ENCODE peak calls at places on chromosomes 12 and 14, in nine cellular contexts. U, Q, N, L, T, E, M, F and K are unnamed samples.

GRCh38 chr12:12992418-12993175 is 7.5 kb downstream of the HEBP1 start:
- DNase-seq in Q (no peak), M (no peak), L (peak; percentile 73), E (peak; percentile 34), U (no peak), F (peak; percentile 98), T (no peak), N (no peak), K (no peak)

GRCh38 chr14:80678436-80678835 is 263.1 kb downstream of the CEP128 start:
- DNase-seq in T (no peak), U (no peak), N (no peak), E (no peak), M (no peak), L (no peak), F (peak; percentile 7), Q (no peak), K (no peak)

GRCh38 chr12:65074932-65075331 is 46.2 kb downstream of the WIF1 start:
- DNase-seq in Q (no peak), T (no peak), E (peak; percentile 47), N (peak; percentile 48), L (no peak), M (no peak), U (no peak), F (no peak), K (no peak)

GRCh38 chr14:80669416-80669815 is 272.1 kb downstream of the CEP128 start:
- DNase-seq in E (no peak), U (no peak), T (no peak), Q (no peak), F (peak; percentile 9), M (no peak), N (no peak), L (no peak), K (no peak)

GRCh38 chr14:92122761-92123160 is 992 bp downstream of the CPSF2 start:
- DNase-seq in N (no peak), Q (no peak), E (no peak), F (no peak), L (no peak), T (no peak), U (no peak), M (no peak), K (no peak)

GRCh38 chr12:11650697-11651281 is 1.3 kb downstream of the ETV6 start:
- DNase-seq in M (no peak), Q (no peak), L (no peak), E (no peak), U (no peak), F (peak; percentile 41), T (no peak), N (peak; percentile 58), K (no peak)

GRCh38 chr14:67622675-67623074 is 3.0 kb downstream of the ARG2 start:
- DNase-seq in E (peak; percentile 77), Q (no peak), U (no peak), N (peak; percentile 79), L (no peak), F (peak; percentile 73), M (no peak), T (no peak), K (no peak)

GRCh38 chr14:56400426-56400825 is 179.2 kb upstream of the TMEM260 start:
- DNase-seq in T (no peak), L (no peak), U (no peak), E (no peak), M (no peak), N (no peak), F (no peak), Q (peak; percentile 13), K (no peak)

GRCh38 chr14:64720190-64720589 is 16.0 kb downstream of the PLEKHG3 start:
- DNase-seq in T (no peak), E (no peak), L (no peak), N (no peak), F (peak; percentile 30), U (no peak), M (no peak), Q (peak; percentile 77), K (no peak)

GRCh38 chr14:101174980-101175606 is 271.6 kb upstream of the RTL1 start:
- DNase-seq in M (no peak), F (no peak), Q (no peak), N (peak; percentile 51), T (no peak), E (no peak), L (peak; percentile 66), U (no peak), K (no peak)

GRCh38 chr14:73567951-73568885 is 795 bp upstream of the ACOT2 start:
- DNase-seq in L (no peak), Q (no peak), U (no peak), M (no peak), F (peak; percentile 47), N (no peak), T (no peak), E (no peak), K (no peak)

GRCh38 chr12:120118710-120119097 is 2.2 kb upstream of the RAB35 start:
- DNase-seq in N (no peak), F (no peak), T (no peak), Q (no peak), M (no peak), L (no peak), U (no peak), E (no peak), K (no peak)

GRCh38 chr12:104360157-104360556 is 56.6 kb downstream of the EID3 start:
- DNase-seq in T (no peak), M (no peak), Q (no peak), L (no peak), U (no peak), N (no peak), F (no peak), E (no peak), K (no peak)

GRCh38 chr12:129005416-129005815 is 152.1 kb downstream of the GLT1D1 start:
- DNase-seq in N (no peak), U (no peak), E (no peak), F (no peak), T (no peak), Q (no peak), M (no peak), L (no peak), K (no peak)

GRCh38 chr12:57086951-57087688 is 1.8 kb upstream of the NAB2 start:
- DNase-seq in M (peak; percentile 90), E (peak; percentile 85), U (peak; percentile 84), T (peak; percentile 94), L (peak; percentile 97), Q (no peak), F (peak; percentile 89), N (peak; percentile 79), K (no peak)